ENCODE peak calls at places on chromosomes 12 and 14, in nine cellular contexts. G is lower leg skin, W is tibial nerve, E is mucosa of descending colon, J is left ventricle myocardium inferior, R is HFF-Myc, V is bronchial epithelial cell, Z is ovary, K is choroid plexus epithelial cell. B is an unnamed sample.
A peak's percentile ranks its signal among the peaks of the same experiment; 100 is the strongest.

GRCh38 chr14:103071544-103072251 is 12.3 kb upstream of the LBHD2 start:
- DNase-seq in G (no peak), W (no peak), E (peak; percentile 64), J (no peak), R (no peak), V (peak; percentile 62), Z (no peak), K (no peak), B (no peak)

GRCh38 chr12:104485651-104486341 is 29.0 kb downstream of the CHST11 start:
- DNase-seq in G (no peak), W (no peak), E (no peak), J (no peak), R (no peak), V (no peak), Z (no peak), K (no peak), B (peak; percentile 99)

GRCh38 chr14:22339277-22339676 is 249.7 kb downstream of the DAD1 start:
- DNase-seq in G (peak; percentile 89), W (peak; percentile 81), E (peak; percentile 56), J (peak; percentile 83), R (peak; percentile 7), V (no peak), Z (peak; percentile 77), K (peak; percentile 99), B (no peak)

GRCh38 chr12:106898001-106898966 is 57.4 kb upstream of the TMEM263 start:
- DNase-seq in G (no peak), W (no peak), E (no peak), J (no peak), R (no peak), V (no peak), Z (no peak), K (no peak), B (no peak)

GRCh38 chr14:90521121-90521929 is 124.5 kb downstream of the CALM1 start:
- DNase-seq in G (no peak), W (no peak), E (no peak), J (no peak), R (no peak), V (no peak), Z (peak; percentile 71), K (peak; percentile 44), B (no peak)

GRCh38 chr14:71324767-71325272 is 417.6 kb downstream of the PCNX1 start:
- DNase-seq in G (no peak), W (no peak), E (no peak), J (no peak), R (no peak), V (peak; percentile 80), Z (no peak), K (peak; percentile 83), B (peak; percentile 78)

GRCh38 chr14:98999345-98999744 is 272.7 kb downstream of the BCL11B start:
- DNase-seq in G (no peak), W (no peak), E (no peak), J (no peak), R (no peak), V (no peak), Z (no peak), K (no peak), B (no peak)

GRCh38 chr12:95337176-95337575 is 119.6 kb downstream of the VEZT start:
- DNase-seq in G (no peak), W (no peak), E (no peak), J (no peak), R (peak; percentile 90), V (no peak), Z (no peak), K (no peak), B (no peak)

GRCh38 chr14:103703433-103704385 is 11.5 kb downstream of the XRCC3 start:
- DNase-seq in G (no peak), W (no peak), E (no peak), J (no peak), R (no peak), V (no peak), Z (no peak), K (peak; percentile 39), B (no peak)

DNA sequence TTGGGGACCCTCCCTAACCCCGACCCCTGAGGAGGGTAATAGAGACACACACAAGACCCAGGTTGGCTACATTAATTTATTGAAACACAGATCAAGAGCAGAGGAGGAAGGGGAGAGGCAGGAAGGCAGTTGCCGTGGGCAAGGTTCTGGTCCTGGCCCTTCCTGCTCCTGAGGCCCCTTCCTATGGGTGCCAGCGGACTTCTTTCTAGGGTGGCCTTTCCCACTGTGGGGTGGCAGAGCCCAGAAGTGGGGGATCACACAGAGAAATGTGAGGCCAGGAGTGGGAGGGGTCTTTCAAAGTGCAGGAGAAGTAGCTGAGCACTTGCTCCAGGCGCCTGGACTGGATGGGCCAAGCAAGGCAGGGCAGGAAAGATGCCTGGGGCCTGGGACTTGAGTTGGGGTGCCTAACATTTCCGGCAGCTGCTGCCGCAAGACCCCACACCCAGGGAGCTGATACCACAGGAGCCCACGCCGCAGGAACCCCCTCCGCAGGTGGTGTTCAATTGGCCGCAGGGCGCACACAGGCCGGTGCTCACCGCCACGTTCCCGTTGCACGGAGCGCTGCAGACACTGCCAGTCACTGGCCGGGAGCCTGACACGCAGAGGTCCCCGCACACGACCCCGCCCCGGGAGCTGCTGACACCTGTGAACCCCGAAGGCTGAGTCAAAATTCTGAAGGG is 5.3 kb downstream of the KRT81 start:
- DNase-seq in G (peak; percentile 71), W (no peak), E (no peak), J (no peak), R (no peak), V (no peak), Z (no peak), K (no peak), B (no peak)
- H3K4me3 ChIP-seq in G (no peak overlapping the region), W (no peak overlapping the region), E (no peak overlapping the region), J (no peak overlapping the region), R (no peak overlapping the region), V (no peak overlapping the region), Z (no peak overlapping the region), K (no peak overlapping the region), B (no peak overlapping the region)

GRCh38 chr12:54282949-54283593 is 2.5 kb downstream of the HNRNPA1 start:
- DNase-seq in G (no peak), W (no peak), E (no peak), J (peak; percentile 31), R (no peak), V (no peak), Z (no peak), K (no peak), B (no peak)
- H3K4me3 ChIP-seq in G (no peak overlapping the region), W (peak overlapping the region; percentile 58), E (no peak overlapping the region), J (peak overlapping the region; percentile 81), R (peak overlapping the region; percentile 85), V (peak overlapping the region; percentile 68), Z (no peak overlapping the region), K (peak overlapping the region; percentile 95), B (peak overlapping the region; percentile 100)

DNA sequence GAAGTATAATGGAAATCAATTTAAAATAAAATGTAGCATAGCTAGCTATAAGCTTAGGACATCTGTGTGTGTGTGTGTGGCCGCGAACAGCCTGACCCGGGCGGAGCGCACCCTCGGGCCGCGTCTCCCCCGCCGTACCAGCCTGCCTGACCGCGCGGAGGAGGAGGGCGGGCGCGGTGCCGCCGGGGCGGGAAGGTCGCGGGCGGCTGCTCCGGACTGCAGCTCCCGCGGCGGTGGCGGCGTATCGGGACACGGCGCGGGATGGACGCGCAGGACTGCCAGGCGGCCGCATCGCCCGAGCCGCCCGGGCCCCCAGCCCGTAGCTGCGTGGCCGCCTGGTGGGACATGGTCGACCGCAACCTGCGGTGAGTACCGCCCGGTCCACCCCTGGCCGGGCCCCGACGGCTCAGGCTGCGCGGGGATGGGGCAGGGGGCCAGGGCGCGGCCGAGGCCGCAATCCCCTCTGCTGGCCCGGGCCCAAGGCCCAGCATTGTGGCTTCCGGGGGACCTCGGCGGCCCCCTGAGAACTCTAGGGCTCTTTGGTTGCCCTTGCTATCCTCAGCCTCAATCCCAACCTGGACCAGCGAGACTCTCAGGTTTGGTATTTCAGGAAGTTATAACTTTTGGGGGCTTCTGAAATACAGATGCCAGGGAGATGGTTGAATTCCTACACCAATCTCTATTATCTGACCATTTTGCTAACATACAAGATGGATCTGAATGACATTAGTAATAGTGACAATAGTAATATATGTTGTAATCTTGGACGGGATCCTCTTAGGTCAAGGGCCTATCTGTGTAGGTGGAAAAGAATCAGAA is at the start of gene ABHD12B:
- DNase-seq in G (no peak), W (no peak), E (no peak), J (no peak), R (no peak), V (no peak), Z (no peak), K (peak; percentile 24), B (no peak)
- H3K4me3 ChIP-seq in G (no peak within 1 kb of the TSS), W (peak within 1 kb of the TSS; percentile 45), E (no peak within 1 kb of the TSS), J (peak within 1 kb of the TSS; percentile 54), R (no peak within 1 kb of the TSS), V (no peak within 1 kb of the TSS), Z (no peak within 1 kb of the TSS), K (peak within 1 kb of the TSS; percentile 36), B (no peak within 1 kb of the TSS)

DNA sequence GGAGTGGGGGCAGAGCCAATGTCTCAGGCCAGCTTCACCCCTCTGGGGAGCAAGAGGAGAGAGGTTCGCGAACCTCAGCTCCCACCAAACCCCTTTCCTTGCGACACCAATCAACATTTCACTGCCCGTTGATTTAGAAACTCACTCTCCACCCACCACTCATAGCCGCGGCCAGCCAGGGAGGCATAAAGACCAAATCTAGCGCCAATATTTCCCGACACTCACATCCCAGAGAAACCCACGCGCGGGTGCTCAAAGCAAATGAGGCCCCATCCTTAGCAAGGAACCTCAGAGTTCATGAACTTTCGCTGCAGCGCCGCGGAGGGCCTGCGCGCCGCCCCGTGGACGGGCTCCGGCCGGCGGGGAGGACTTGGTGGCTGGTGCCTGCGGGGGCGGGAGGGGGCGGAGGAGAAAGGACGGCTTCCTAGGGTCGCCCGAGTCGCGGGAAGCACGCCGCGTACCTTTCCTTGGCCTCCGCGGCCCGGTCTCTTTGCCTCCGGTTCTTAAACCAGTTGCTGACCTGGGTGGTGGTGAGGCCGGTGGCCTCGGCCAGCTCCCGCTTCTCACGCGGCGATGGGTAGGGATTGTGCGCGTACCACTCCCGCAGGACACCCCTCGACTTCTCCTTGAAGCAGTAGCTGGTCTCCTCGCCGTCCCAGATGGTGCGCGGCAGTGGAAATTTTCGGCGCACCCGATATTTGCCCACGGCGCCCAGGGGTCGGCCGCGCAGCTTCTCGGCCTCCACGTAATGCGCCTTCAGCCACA is 926 bp downstream of the SIX1 start:
- DNase-seq in G (no peak), W (no peak), E (peak; percentile 42), J (no peak), R (no peak), V (peak; percentile 13), Z (no peak), K (peak; percentile 41), B (no peak)
- H3K4me3 ChIP-seq in G (peak overlapping the region; percentile 23), W (peak overlapping the region; percentile 63), E (no peak overlapping the region), J (peak overlapping the region; percentile 68), R (peak overlapping the region; percentile 69), V (peak overlapping the region; percentile 87), Z (peak overlapping the region; percentile 25), K (peak overlapping the region; percentile 84), B (peak overlapping the region; percentile 52)

B was measured in Jurkat, Clone E6-1.